ENCODE peak calls at places on chromosomes 2 and 18, in five cellular contexts. A is cardiac muscle cell, U is H9, Y is lung, R is left ventricle myocardium inferior. N is an unnamed sample.
A peak's percentile ranks its signal among the peaks of the same experiment; 100 is the strongest.

GRCh38 chr2:134245340-134245984 is 8.4 kb upstream of the MGAT5 start:
- DNase-seq in A (peak; percentile 78), U (peak; percentile 62), Y (peak; percentile 78), R (peak; percentile 72), N (peak; percentile 33)

GRCh38 chr2:169664600-169664977 is 29.6 kb downstream of the CFAP210 start:
- DNase-seq in A (no peak), U (no peak), Y (no peak), R (no peak), N (no peak)

GRCh38 chr2:236626391-236627150 is 56.9 kb downstream of the ACKR3 start:
- DNase-seq in A (no peak), U (no peak), Y (no peak), R (no peak), N (no peak)

GRCh38 chr2:32647180-32647651 is 19.4 kb downstream of the TTC27 start:
- DNase-seq in A (no peak), U (no peak), Y (no peak), R (no peak), N (no peak)

GRCh38 chr2:221100467-221101089 is 471.5 kb downstream of the EPHA4 start:
- DNase-seq in A (peak; percentile 38), U (peak; percentile 60), Y (no peak), R (no peak), N (no peak)

GRCh38 chr2:27378096-27378808 is 2.3 kb downstream of the ZNF513 start:
- DNase-seq in A (no peak), U (peak; percentile 35), Y (no peak), R (no peak), N (no peak)

GRCh38 chr2:145108959-145109710 is 589.2 kb upstream of the ZEB2 start:
- DNase-seq in A (no peak), U (no peak), Y (no peak), R (no peak), N (no peak)

GRCh38 chr18:24136967-24137373 is 1.9 kb upstream of the CABYR start:
- DNase-seq in A (no peak), U (no peak), Y (no peak), R (no peak), N (no peak)

GRCh38 chr2:171728989-171729951 is 42.0 kb downstream of the DYNC1I2 start:
- DNase-seq in A (no peak), U (no peak), Y (no peak), R (no peak), N (no peak)

GRCh38 chr18:36733150-36733549 is 95.7 kb downstream of the TPGS2 start:
- DNase-seq in A (no peak), U (no peak), Y (no peak), R (no peak), N (no peak)

GRCh38 chr18:26650310-26651285 is 102.2 kb upstream of the KCTD1 start:
- DNase-seq in A (no peak), U (no peak), Y (no peak), R (no peak), N (no peak)

GRCh38 chr2:226956659-226957058 is 120.8 kb downstream of the RHBDD1 start:
- DNase-seq in A (no peak), U (no peak), Y (no peak), R (no peak), N (no peak)

GRCh38 chr2:229273384-229274338 is 2.6 kb upstream of the PID1 start:
- DNase-seq in A (peak; percentile 68), U (peak; percentile 89), Y (peak; percentile 75), R (peak; percentile 24), N (peak; percentile 66)

GRCh38 chr2:10489842-10490555 is 41.9 kb upstream of the ODC1 start:
- DNase-seq in A (no peak), U (no peak), Y (no peak), R (no peak), N (no peak)

GRCh38 chr2:82120120-82120519 is 1815.6 kb upstream of the LRRTM1 start:
- DNase-seq in A (peak; percentile 5), U (no peak), Y (no peak), R (no peak), N (no peak)

GRCh38 chr18:76251691-76252090 is 243.4 kb downstream of the ZNF516 start:
- DNase-seq in A (no peak), U (no peak), Y (no peak), R (no peak), N (no peak)

GRCh38 chr18:76256897-76257500 is 238.0 kb downstream of the ZNF516 start:
- DNase-seq in A (peak; percentile 60), U (peak; percentile 49), Y (no peak), R (no peak), N (no peak)

GRCh38 chr18:76255070-76255683 is 239.9 kb downstream of the ZNF516 start:
- DNase-seq in A (no peak), U (no peak), Y (no peak), R (no peak), N (no peak)

GRCh38 chr18:76258209-76258608 is 236.8 kb downstream of the ZNF516 start:
- DNase-seq in A (no peak), U (no peak), Y (no peak), R (no peak), N (no peak)

GRCh38 chr18:76252880-76253279 is 242.2 kb downstream of the ZNF516 start:
- DNase-seq in A (peak; percentile 31), U (no peak), Y (no peak), R (no peak), N (no peak)
- TF ChIP-seq CTCF in A (peak; percentile 42), U (peak; percentile 80), Y (no peak), R (peak; percentile 22), N (peak; percentile 22)

GRCh38 chr2:8636041-8636491 is 45.8 kb upstream of the ID2 start:
- DNase-seq in A (peak; percentile 14), U (no peak), Y (no peak), R (no peak), N (no peak)
- TF ChIP-seq CTCF in A (no peak), U (no peak), Y (no peak), R (no peak), N (no peak)

GRCh38 chr2:225270053-225270452 is 129.5 kb upstream of the NYAP2 start:
- DNase-seq in A (no peak), U (no peak), Y (no peak), R (no peak), N (no peak)

GRCh38 chr2:225275443-225275842 is 124.1 kb upstream of the NYAP2 start:
- DNase-seq in A (no peak), U (no peak), Y (no peak), R (no peak), N (no peak)

GRCh38 chr2:225272173-225272572 is 127.3 kb upstream of the NYAP2 start:
- DNase-seq in A (no peak), U (no peak), Y (no peak), R (no peak), N (no peak)

GRCh38 chr2:225274751-225275150 is 124.8 kb upstream of the NYAP2 start:
- DNase-seq in A (no peak), U (no peak), Y (no peak), R (no peak), N (no peak)

GRCh38 chr2:225270861-225271260 is 128.6 kb upstream of the NYAP2 start:
- DNase-seq in A (peak; percentile 38), U (no peak), Y (no peak), R (no peak), N (peak; percentile 57)
- TF ChIP-seq CTCF in A (no peak), U (no peak), Y (no peak), R (no peak), N (no peak)

GRCh38 chr2:212777020-212777491 is 238.5 kb upstream of the ERBB4 start:
- DNase-seq in A (peak; percentile 47), U (no peak), Y (no peak), R (no peak), N (peak; percentile 28)
- TF ChIP-seq CTCF in A (peak; percentile 57), U (peak; percentile 72), Y (peak; percentile 20), R (peak; percentile 75), N (peak; percentile 47)

GRCh38 chr18:74497308-74497640 is 1.1 kb downstream of the CNDP2 start:
- DNase-seq in A (no peak), U (no peak), Y (no peak), R (no peak), N (no peak)

GRCh38 chr18:74494514-74494913 is 1.6 kb upstream of the CNDP2 start:
- DNase-seq in A (no peak), U (no peak), Y (no peak), R (no peak), N (no peak)

GRCh38 chr18:74497778-74498177 is 1.6 kb downstream of the CNDP2 start:
- DNase-seq in A (no peak), U (no peak), Y (no peak), R (no peak), N (no peak)

GRCh38 chr18:74495581-74496507 is at the start of gene CNDP2:
- DNase-seq in A (peak; percentile 100), U (peak; percentile 99), Y (peak; percentile 100), R (peak; percentile 100), N (peak; percentile 99)

DNA sequence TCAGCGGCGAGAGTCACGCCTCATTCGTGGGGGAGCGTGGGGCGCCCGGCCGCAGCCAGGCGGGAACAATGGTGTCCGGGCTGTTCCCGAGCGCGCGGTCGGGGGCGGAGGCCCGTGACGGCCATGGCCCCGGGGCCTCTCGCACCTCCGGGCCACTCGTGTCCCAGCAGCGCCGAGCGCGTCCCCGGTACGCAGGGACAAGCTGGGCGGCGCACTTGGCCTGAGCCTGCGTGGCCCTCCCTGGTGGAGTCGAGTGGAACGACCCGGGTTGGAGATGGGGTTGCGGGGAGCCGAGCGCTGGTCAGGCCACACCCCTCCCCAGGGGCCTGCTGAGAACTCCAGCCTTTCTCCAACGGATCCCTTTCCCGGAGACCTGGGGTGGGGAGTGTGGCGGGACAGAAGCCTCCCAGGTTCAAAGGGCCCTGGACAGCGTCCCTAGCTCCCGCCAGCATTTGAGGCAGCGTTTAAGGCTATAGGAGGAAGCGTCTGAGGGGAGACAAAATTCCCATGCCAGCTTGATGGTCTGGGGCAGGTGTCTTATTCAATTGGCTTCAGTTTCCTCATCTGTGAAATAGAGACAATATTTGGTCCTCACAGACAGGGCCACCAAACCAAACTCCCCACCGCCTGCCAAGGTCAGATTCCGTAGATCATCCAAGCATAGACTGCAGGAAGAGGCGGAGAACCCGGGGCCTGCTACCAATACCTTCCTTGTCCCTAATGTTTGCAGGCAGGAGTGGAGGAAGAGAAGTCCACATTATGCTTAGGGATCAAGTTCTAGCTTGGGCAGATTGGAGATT is 545 bp downstream of the CNDP2 start:
- DNase-seq in A (peak; percentile 73), U (peak; percentile 58), Y (peak; percentile 70), R (peak; percentile 68), N (no peak)
- TF ChIP-seq CTCF in A (peak; percentile 18), U (peak; percentile 31), Y (no peak), R (peak; percentile 41), N (no peak)

N was measured in GM13977.